ENCODE peak calls at places on chromosomes 12 and 14, in ten cellular contexts. H is naive thymus-derived CD8-positive, alpha-beta T cell; S is CD8-positive, alpha-beta memory T cell; Y is GM13976; V is stimulated activated CD4-positive, alpha-beta T cell treated with anti-CD3 and anti-CD28 coated beads, TNF-alpha, amount 100 ng/mL, for 4 hours; T is effector CD8-positive, alpha-beta T cell; N is activated T-cell treated with anti-CD3 and anti-CD28 coated beads for 4 hours; Z is mucosa of gallbladder; J is nephron progenitor cell; E is ecto neural progenitor cell. O is an unnamed sample.

GRCh38 chr12:27331299-27331926 is 1.2 kb upstream of the BMAL2 start:
- DNase-seq in H (no peak), S (no peak), Y (peak), V (no peak), T (no peak), N (no peak), Z (no peak), J (no peak), E (no peak), O (peak)

GRCh38 chr12:16076553-16076952 is 165.4 kb downstream of the DERA start:
- DNase-seq in H (no peak), S (no peak), Y (peak), V (no peak), T (no peak), N (no peak), Z (peak), J (peak), E (no peak), O (no peak)

GRCh38 chr12:107775093-107775721 is 703 bp downstream of the ASCL4 start:
- DNase-seq in H (no peak), S (no peak), Y (no peak), V (no peak), T (no peak), N (no peak), Z (no peak), J (peak), E (peak), O (no peak)

GRCh38 chr14:32038876-32039275 is 38.2 kb upstream of the ARHGAP5 start:
- DNase-seq in H (no peak), S (no peak), Y (no peak), V (no peak), T (no peak), N (no peak), Z (no peak), J (no peak), E (no peak), O (no peak)

GRCh38 chr12:96343347-96343954 is 56.8 kb downstream of the CDK17 start:
- DNase-seq in H (no peak), S (no peak), Y (peak), V (no peak), T (no peak), N (no peak), Z (no peak), J (no peak), E (no peak), O (no peak)

GRCh38 chr12:123748661-123749060 is 13.4 kb upstream of the DNAH10 start:
- DNase-seq in H (no peak), S (no peak), Y (no peak), V (no peak), T (no peak), N (no peak), Z (no peak), J (no peak), E (no peak), O (no peak)

GRCh38 chr12:45014396-45014795 is 36.5 kb downstream of the DBX2 start:
- DNase-seq in H (no peak), S (no peak), Y (no peak), V (no peak), T (no peak), N (no peak), Z (no peak), J (no peak), E (no peak), O (no peak)

GRCh38 chr14:50741571-50741970 is 73.5 kb upstream of the SAV1 start:
- DNase-seq in H (no peak), S (no peak), Y (no peak), V (no peak), T (no peak), N (no peak), Z (no peak), J (no peak), E (no peak), O (no peak)

GRCh38 chr14:99727096-99727870 is 43.2 kb downstream of the CYP46A1 start:
- DNase-seq in H (peak), S (no peak), Y (no peak), V (no peak), T (no peak), N (no peak), Z (no peak), J (no peak), E (peak), O (no peak)

GRCh38 chr12:100795193-100796179 is 910 bp downstream of the ANO4 start:
- DNase-seq in H (no peak), S (no peak), Y (no peak), V (no peak), T (no peak), N (no peak), Z (no peak), J (no peak), E (no peak), O (no peak)

GRCh38 chr14:73491977-73492552 is 1.3 kb downstream of the RIOX1 start:
- DNase-seq in H (no peak), S (no peak), Y (no peak), V (no peak), T (no peak), N (no peak), Z (no peak), J (no peak), E (no peak), O (no peak)

GRCh38 chr14:28778718-28779117 is 12.1 kb downstream of the FOXG1 start:
- DNase-seq in H (no peak), S (no peak), Y (no peak), V (no peak), T (no peak), N (no peak), Z (no peak), J (no peak), E (no peak), O (no peak)

GRCh38 chr12:132075026-132075713 is 68.9 kb downstream of the DDX51 start:
- DNase-seq in H (peak), S (no peak), Y (no peak), V (no peak), T (no peak), N (no peak), Z (no peak), J (no peak), E (no peak), O (no peak)

GRCh38 chr12:132444957-132445883 is 44.7 kb upstream of the FBRSL1 start:
- DNase-seq in H (peak), S (peak), Y (peak), V (peak), T (peak), N (peak), Z (peak), J (no peak), E (no peak), O (no peak)

GRCh38 chr12:113973109-113973904 is 7.2 kb upstream of the RBM19 start:
- DNase-seq in H (no peak), S (no peak), Y (no peak), V (no peak), T (no peak), N (no peak), Z (no peak), J (no peak), E (no peak), O (no peak)

GRCh38 chr12:52054231-52054837 is 3.1 kb downstream of the NR4A1 start:
- DNase-seq in H (no peak), S (no peak), Y (no peak), V (no peak), T (no peak), N (no peak), Z (no peak), J (no peak), E (no peak), O (no peak)

GRCh38 chr12:122961551-122962329 is 4.5 kb downstream of the ABCB9 start:
- DNase-seq in H (no peak), S (no peak), Y (no peak), V (no peak), T (no peak), N (no peak), Z (no peak), J (no peak), E (peak), O (no peak)

GRCh38 chr12:66144796-66145754 is 14.5 kb upstream of the LLPH start:
- DNase-seq in H (no peak), S (no peak), Y (no peak), V (no peak), T (no peak), N (no peak), Z (peak), J (no peak), E (no peak), O (peak)

GRCh38 chr14:93549578-93549977 is 118.8 kb downstream of the UNC79 start:
- DNase-seq in H (no peak), S (no peak), Y (no peak), V (no peak), T (no peak), N (no peak), Z (no peak), J (no peak), E (no peak), O (no peak)

GRCh38 chr12:119296535-119296934 is 38.0 kb upstream of the CCDC60 start:
- DNase-seq in H (no peak), S (no peak), Y (no peak), V (no peak), T (no peak), N (no peak), Z (no peak), J (no peak), E (no peak), O (no peak)

GRCh38 chr12:3553681-3554546 is 62.9 kb downstream of the PRMT8 start:
- DNase-seq in H (no peak), S (no peak), Y (no peak), V (no peak), T (no peak), N (no peak), Z (no peak), J (no peak), E (no peak), O (no peak)

GRCh38 chr12:32587536-32588346 is 91.4 kb upstream of the DNM1L start:
- DNase-seq in H (no peak), S (no peak), Y (no peak), V (no peak), T (no peak), N (no peak), Z (no peak), J (no peak), E (no peak), O (no peak)

O was measured in hepatic stellate cell.